ENCODE peak calls at places on chromosome 10, in four cellular contexts. F, D, X and T are unnamed samples.

GRCh38 chr10:16887565-16887964 is 70.3 kb upstream of the RSU1 start:
- DNase-seq in F (no peak), D (peak), X (no peak), T (no peak)

GRCh38 chr10:42973870-42974692 is 102.8 kb upstream of the RET start:
- DNase-seq in F (no peak), D (no peak), X (no peak), T (no peak)

GRCh38 chr10:79129361-79129997 is 60.7 kb downstream of the ZMIZ1 start:
- DNase-seq in F (peak), D (peak), X (peak), T (peak)

GRCh38 chr10:27225642-27226257 is 14.8 kb downstream of the ACBD5 start:
- DNase-seq in F (no peak), D (no peak), X (no peak), T (no peak)

GRCh38 chr10:1240341-1240775 is 184.2 kb downstream of the WDR37 start:
- DNase-seq in F (peak), D (no peak), X (peak), T (peak)

GRCh38 chr10:127207081-127207480 is 10.7 kb upstream of the INSYN2A start:
- DNase-seq in F (no peak), D (no peak), X (no peak), T (no peak)

GRCh38 chr10:96374639-96374984 is 15.8 kb upstream of the OPALIN start:
- DNase-seq in F (peak), D (no peak), X (peak), T (peak)

GRCh38 chr10:5817322-5818047 is 4.3 kb upstream of the GDI2 start:
- DNase-seq in F (no peak), D (no peak), X (no peak), T (no peak)

DNA sequence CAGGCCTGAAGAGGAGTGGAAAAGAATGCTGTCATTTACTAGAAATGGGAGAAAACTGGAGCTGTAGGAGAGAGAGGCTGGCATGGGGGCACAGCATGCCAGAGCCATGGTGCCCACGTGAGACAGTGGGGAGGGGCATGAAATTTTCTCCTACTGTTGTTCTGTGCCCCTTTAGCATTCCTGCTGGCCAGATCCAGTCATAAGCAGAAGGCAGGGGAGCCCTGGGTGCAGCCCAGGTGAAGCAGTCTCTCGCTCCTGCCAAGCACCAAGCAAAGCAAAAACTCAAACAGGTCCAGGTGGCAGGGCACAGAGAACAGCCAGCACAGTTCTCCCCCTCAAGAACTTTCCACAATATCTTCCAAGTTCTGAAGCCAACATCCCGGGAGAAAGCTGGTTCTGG is 383.2 kb downstream of the TCERG1L start:
- DNase-seq in F (no peak), D (no peak), X (no peak), T (peak)
- H4K5ac ChIP-seq in F (no peak), D (no peak), X (no peak), T (no peak)

GRCh38 chr10:71816931-71817631 is 34.0 kb downstream of the PSAP start:
- DNase-seq in F (no peak), D (no peak), X (no peak), T (no peak)
- H2BK5ac ChIP-seq in F (no peak), D (no peak), X (no peak), T (no peak)

GRCh38 chr10:124500767-124501166 is 39.1 kb downstream of the LHPP start:
- DNase-seq in F (no peak), D (no peak), X (no peak), T (no peak)
- H3K56ac ChIP-seq in F (no peak), D (no peak), X (no peak), T (no peak)

GRCh38 chr10:8346861-8347260 is 292.4 kb downstream of the GATA3 start:
- DNase-seq in F (peak), D (no peak), X (no peak), T (no peak)
- H4K5ac ChIP-seq in F (no peak), D (no peak), X (no peak), T (no peak)